ENCODE peak calls at places on chromosomes 16 and 17, in ten cellular contexts. One of them, this sample, is unnamed. For H3K4me1, the result is how much of the 10 kb centered on the place peaks cover.

GRCh38 chr17:17168401-17168800 is 37.7 kb downstream of the PLD6 start:
- DNase-seq in heart left ventricle: no peak
- DNase-seq in esophagus muscularis mucosa: no peak
- DNase-seq in upper lobe of right lung: no peak
- DNase-seq in esophagus squamous epithelium: no peak
- DNase-seq in upper lobe of left lung: no peak
- DNase-seq in neural progenitor cell: no peak
- DNase-seq in tibial artery: no peak
- DNase-seq in effector memory CD4-positive, alpha-beta T cell: no peak
- DNase-seq in heart right ventricle: no peak
- DNase-seq in this sample: no peak

GRCh38 chr16:53156516-53156915 is 101.7 kb downstream of the CHD9 start:
- DNase-seq in esophagus squamous epithelium: no peak
- DNase-seq in effector memory CD4-positive, alpha-beta T cell: no peak
- DNase-seq in heart left ventricle: no peak
- DNase-seq in upper lobe of left lung: no peak
- DNase-seq in neural progenitor cell: no peak
- DNase-seq in tibial artery: no peak
- DNase-seq in esophagus muscularis mucosa: no peak
- DNase-seq in upper lobe of right lung: no peak
- DNase-seq in heart right ventricle: no peak
- DNase-seq in this sample: no peak

GRCh38 chr17:12046786-12047185 is 26.1 kb downstream of the MAP2K4 start:
- DNase-seq in tibial artery: no peak
- DNase-seq in heart right ventricle: no peak
- DNase-seq in upper lobe of right lung: no peak
- DNase-seq in upper lobe of left lung: no peak
- DNase-seq in heart left ventricle: no peak
- DNase-seq in esophagus squamous epithelium: no peak
- DNase-seq in esophagus muscularis mucosa: no peak
- DNase-seq in effector memory CD4-positive, alpha-beta T cell: no peak
- DNase-seq in neural progenitor cell: peak
- DNase-seq in this sample: no peak

GRCh38 chr17:70307430-70307829 is 138.1 kb downstream of the KCNJ2 start:
- DNase-seq in effector memory CD4-positive, alpha-beta T cell: no peak
- DNase-seq in upper lobe of left lung: no peak
- DNase-seq in tibial artery: no peak
- DNase-seq in esophagus squamous epithelium: no peak
- DNase-seq in heart right ventricle: no peak
- DNase-seq in heart left ventricle: peak
- DNase-seq in upper lobe of right lung: no peak
- DNase-seq in esophagus muscularis mucosa: no peak
- DNase-seq in neural progenitor cell: no peak
- DNase-seq in this sample: no peak

GRCh38 chr16:734981-735881 is 5.6 kb downstream of the CIAO3 start:
- DNase-seq in esophagus squamous epithelium: no peak
- DNase-seq in neural progenitor cell: no peak
- DNase-seq in upper lobe of right lung: no peak
- DNase-seq in heart left ventricle: no peak
- DNase-seq in esophagus muscularis mucosa: no peak
- DNase-seq in upper lobe of left lung: peak
- DNase-seq in heart right ventricle: no peak
- DNase-seq in effector memory CD4-positive, alpha-beta T cell: no peak
- DNase-seq in tibial artery: peak
- DNase-seq in this sample: peak

GRCh38 chr16:27401768-27402568 is at the start of gene IL21R:
- DNase-seq in esophagus squamous epithelium: no peak
- DNase-seq in effector memory CD4-positive, alpha-beta T cell: peak
- DNase-seq in tibial artery: no peak
- DNase-seq in heart left ventricle: peak
- DNase-seq in heart right ventricle: peak
- DNase-seq in upper lobe of right lung: peak
- DNase-seq in esophagus muscularis mucosa: peak
- DNase-seq in upper lobe of left lung: peak
- DNase-seq in neural progenitor cell: peak
- DNase-seq in this sample: no peak

GRCh38 chr16:1527836-1528811 is 5.3 kb upstream of the TMEM204 start:
- DNase-seq in effector memory CD4-positive, alpha-beta T cell: no peak
- DNase-seq in esophagus squamous epithelium: no peak
- DNase-seq in heart left ventricle: peak
- DNase-seq in esophagus muscularis mucosa: no peak
- DNase-seq in tibial artery: no peak
- DNase-seq in heart right ventricle: peak
- DNase-seq in upper lobe of right lung: no peak
- DNase-seq in upper lobe of left lung: peak
- DNase-seq in neural progenitor cell: peak
- DNase-seq in this sample: no peak

GRCh38 chr16:51535591-51535990 is 384.5 kb upstream of the SALL1 start:
- DNase-seq in esophagus muscularis mucosa: peak
- DNase-seq in upper lobe of right lung: no peak
- DNase-seq in neural progenitor cell: peak
- DNase-seq in tibial artery: no peak
- DNase-seq in effector memory CD4-positive, alpha-beta T cell: no peak
- DNase-seq in heart right ventricle: no peak
- DNase-seq in esophagus squamous epithelium: no peak
- DNase-seq in heart left ventricle: no peak
- DNase-seq in upper lobe of left lung: no peak
- DNase-seq in this sample: no peak

GRCh38 chr16:19911747-19912146 is 27.1 kb upstream of the GPRC5B start:
- DNase-seq in heart left ventricle: no peak
- DNase-seq in upper lobe of left lung: no peak
- DNase-seq in esophagus muscularis mucosa: no peak
- DNase-seq in neural progenitor cell: no peak
- DNase-seq in upper lobe of right lung: no peak
- DNase-seq in esophagus squamous epithelium: no peak
- DNase-seq in heart right ventricle: no peak
- DNase-seq in effector memory CD4-positive, alpha-beta T cell: no peak
- DNase-seq in tibial artery: no peak
- DNase-seq in this sample: no peak

GRCh38 chr16:78177927-78178326 is 78.5 kb downstream of the WWOX start:
- DNase-seq in upper lobe of left lung: no peak
- DNase-seq in heart left ventricle: no peak
- DNase-seq in effector memory CD4-positive, alpha-beta T cell: no peak
- DNase-seq in heart right ventricle: no peak
- DNase-seq in esophagus muscularis mucosa: peak
- DNase-seq in upper lobe of right lung: no peak
- DNase-seq in esophagus squamous epithelium: no peak
- DNase-seq in tibial artery: no peak
- DNase-seq in neural progenitor cell: peak
- DNase-seq in this sample: no peak

GRCh38 chr17:31907342-31907975 is 6.0 kb upstream of the UTP6 start:
- DNase-seq in esophagus squamous epithelium: no peak
- DNase-seq in effector memory CD4-positive, alpha-beta T cell: no peak
- DNase-seq in heart right ventricle: peak
- DNase-seq in esophagus muscularis mucosa: no peak
- DNase-seq in heart left ventricle: peak
- DNase-seq in neural progenitor cell: no peak
- DNase-seq in tibial artery: peak
- DNase-seq in upper lobe of left lung: no peak
- DNase-seq in upper lobe of right lung: peak
- DNase-seq in this sample: no peak

DNA sequence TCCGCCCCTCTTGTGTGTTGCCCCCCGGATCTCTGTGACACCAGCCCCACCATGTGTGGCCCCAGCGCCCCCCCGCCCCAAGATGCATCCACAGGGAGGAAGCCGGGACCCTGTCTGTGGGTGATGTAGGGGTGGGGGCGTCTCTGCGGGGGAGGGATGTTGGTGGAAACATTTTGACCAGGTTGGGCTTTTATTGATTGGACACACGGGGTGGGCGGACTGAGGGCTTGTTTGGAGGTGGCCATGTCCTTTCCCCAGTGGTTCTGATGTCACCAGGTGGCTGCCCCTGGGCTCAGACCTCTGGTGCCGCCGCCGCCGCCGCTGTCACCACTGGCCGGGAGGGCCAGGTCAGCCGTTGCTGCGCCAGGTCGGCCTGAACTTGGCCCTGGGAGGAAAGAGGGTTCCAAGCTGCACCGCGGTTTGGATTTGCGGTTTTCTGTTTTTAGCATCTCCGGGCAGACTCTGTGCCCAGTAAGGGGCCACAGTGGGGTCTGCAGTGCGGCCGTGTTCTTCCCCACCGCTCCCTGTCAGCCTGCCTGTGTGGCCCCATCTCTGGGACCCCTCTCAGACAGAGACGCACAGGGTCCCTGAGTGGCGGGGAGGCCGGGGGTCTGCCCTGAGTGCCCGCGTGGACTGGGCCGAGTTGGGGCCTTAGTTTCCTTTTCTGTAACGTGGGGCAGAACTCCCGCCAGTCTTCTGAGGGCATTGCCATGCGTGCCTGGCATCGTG is 19.8 kb downstream of the GSE1 start:
- DNase-seq in heart right ventricle: no peak
- DNase-seq in effector memory CD4-positive, alpha-beta T cell: no peak
- DNase-seq in esophagus muscularis mucosa: no peak
- DNase-seq in esophagus squamous epithelium: no peak
- DNase-seq in heart left ventricle: no peak
- DNase-seq in neural progenitor cell: no peak
- DNase-seq in upper lobe of right lung: no peak
- DNase-seq in tibial artery: no peak
- DNase-seq in upper lobe of left lung: peak
- DNase-seq in this sample: no peak
- H3K4me1 ChIP-seq in heart right ventricle: under half
- H3K4me1 ChIP-seq in effector memory CD4-positive, alpha-beta T cell: under half
- H3K4me1 ChIP-seq in esophagus muscularis mucosa: under half
- H3K4me1 ChIP-seq in esophagus squamous epithelium: under half
- H3K4me1 ChIP-seq in heart left ventricle: under half
- H3K4me1 ChIP-seq in neural progenitor cell: under half
- H3K4me1 ChIP-seq in upper lobe of right lung: under half
- H3K4me1 ChIP-seq in tibial artery: under half
- H3K4me1 ChIP-seq in upper lobe of left lung: under half
- H3K4me1 ChIP-seq in this sample: under half

GRCh38 chr17:42253601-42254000 is 22.6 kb downstream of the STAT5B start:
- DNase-seq in upper lobe of left lung: no peak
- DNase-seq in esophagus squamous epithelium: no peak
- DNase-seq in neural progenitor cell: no peak
- DNase-seq in tibial artery: no peak
- DNase-seq in upper lobe of right lung: no peak
- DNase-seq in heart right ventricle: no peak
- DNase-seq in effector memory CD4-positive, alpha-beta T cell: no peak
- DNase-seq in heart left ventricle: no peak
- DNase-seq in esophagus muscularis mucosa: no peak
- DNase-seq in this sample: no peak
- H3K4me1 ChIP-seq in upper lobe of left lung: under half
- H3K4me1 ChIP-seq in esophagus squamous epithelium: under half
- H3K4me1 ChIP-seq in neural progenitor cell: under half
- H3K4me1 ChIP-seq in tibial artery: under half
- H3K4me1 ChIP-seq in upper lobe of right lung: under half
- H3K4me1 ChIP-seq in heart right ventricle: under half
- H3K4me1 ChIP-seq in effector memory CD4-positive, alpha-beta T cell: under half
- H3K4me1 ChIP-seq in heart left ventricle: half or more
- H3K4me1 ChIP-seq in esophagus muscularis mucosa: half or more
- H3K4me1 ChIP-seq in this sample: under half

GRCh38 chr17:1649116-1649843 is 386 bp downstream of the RILP start:
- DNase-seq in esophagus muscularis mucosa: peak
- DNase-seq in neural progenitor cell: peak
- DNase-seq in upper lobe of right lung: peak
- DNase-seq in effector memory CD4-positive, alpha-beta T cell: peak
- DNase-seq in esophagus squamous epithelium: no peak
- DNase-seq in tibial artery: peak
- DNase-seq in upper lobe of left lung: peak
- DNase-seq in heart right ventricle: peak
- DNase-seq in heart left ventricle: peak
- DNase-seq in this sample: peak

GRCh38 chr17:1647802-1648581 is 1.7 kb downstream of the RILP start:
- DNase-seq in esophagus muscularis mucosa: no peak
- DNase-seq in esophagus squamous epithelium: no peak
- DNase-seq in heart left ventricle: peak
- DNase-seq in effector memory CD4-positive, alpha-beta T cell: no peak
- DNase-seq in tibial artery: no peak
- DNase-seq in upper lobe of left lung: no peak
- DNase-seq in heart right ventricle: peak
- DNase-seq in neural progenitor cell: peak
- DNase-seq in upper lobe of right lung: peak
- DNase-seq in this sample: no peak

GRCh38 chr17:1650731-1651558 is 1.3 kb upstream of the RILP start:
- DNase-seq in neural progenitor cell: no peak
- DNase-seq in effector memory CD4-positive, alpha-beta T cell: no peak
- DNase-seq in upper lobe of left lung: no peak
- DNase-seq in esophagus squamous epithelium: no peak
- DNase-seq in heart left ventricle: no peak
- DNase-seq in heart right ventricle: no peak
- DNase-seq in esophagus muscularis mucosa: no peak
- DNase-seq in tibial artery: no peak
- DNase-seq in upper lobe of right lung: no peak
- DNase-seq in this sample: no peak

GRCh38 chr17:1649844-1650409 is at the start of gene RILP:
- DNase-seq in heart left ventricle: peak
- DNase-seq in esophagus squamous epithelium: no peak
- DNase-seq in neural progenitor cell: no peak
- DNase-seq in heart right ventricle: peak
- DNase-seq in upper lobe of right lung: peak
- DNase-seq in tibial artery: peak
- DNase-seq in effector memory CD4-positive, alpha-beta T cell: no peak
- DNase-seq in esophagus muscularis mucosa: peak
- DNase-seq in upper lobe of left lung: peak
- DNase-seq in this sample: no peak

DNA sequence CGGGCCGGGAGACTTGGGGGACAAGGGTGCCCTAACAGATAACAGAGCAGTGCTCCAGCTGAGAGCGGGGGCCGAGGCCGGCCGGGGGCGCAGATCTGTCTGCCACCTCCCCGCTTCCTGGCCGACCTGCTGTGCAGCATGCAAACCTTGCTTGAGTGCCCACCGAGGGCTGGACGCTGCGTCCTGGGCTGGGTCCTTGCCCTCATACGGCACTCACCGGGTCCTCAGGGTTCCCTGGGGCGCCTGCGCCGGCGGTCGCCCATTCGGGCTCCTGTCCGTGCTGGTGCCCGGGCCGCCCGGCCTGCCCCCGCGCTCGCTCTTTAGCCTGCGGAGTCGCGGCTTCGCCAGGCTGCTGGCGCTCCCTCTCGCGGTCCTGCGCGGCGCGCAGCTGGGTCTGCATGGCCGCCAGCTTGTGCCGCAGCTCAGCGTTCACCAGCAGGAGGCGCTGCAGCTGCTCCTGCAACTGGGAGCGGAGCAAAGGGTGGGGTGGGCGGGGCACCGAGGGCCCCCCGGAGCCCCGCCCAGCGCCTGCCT is 1.0 kb downstream of the RILP start:
- DNase-seq in esophagus squamous epithelium: no peak
- DNase-seq in esophagus muscularis mucosa: peak
- DNase-seq in heart left ventricle: peak
- DNase-seq in tibial artery: peak
- DNase-seq in effector memory CD4-positive, alpha-beta T cell: peak
- DNase-seq in upper lobe of left lung: peak
- DNase-seq in heart right ventricle: peak
- DNase-seq in upper lobe of right lung: peak
- DNase-seq in neural progenitor cell: peak
- DNase-seq in this sample: peak
- H3K4me1 ChIP-seq in esophagus squamous epithelium: under half
- H3K4me1 ChIP-seq in esophagus muscularis mucosa: half or more
- H3K4me1 ChIP-seq in heart left ventricle: half or more
- H3K4me1 ChIP-seq in tibial artery: under half
- H3K4me1 ChIP-seq in effector memory CD4-positive, alpha-beta T cell: under half
- H3K4me1 ChIP-seq in upper lobe of left lung: half or more
- H3K4me1 ChIP-seq in heart right ventricle: under half
- H3K4me1 ChIP-seq in upper lobe of right lung: half or more
- H3K4me1 ChIP-seq in neural progenitor cell: under half
- H3K4me1 ChIP-seq in this sample: under half

GRCh38 chr17:53633856-53634255 is 188.9 kb upstream of the KIF2B start:
- DNase-seq in esophagus muscularis mucosa: no peak
- DNase-seq in heart left ventricle: no peak
- DNase-seq in upper lobe of right lung: no peak
- DNase-seq in upper lobe of left lung: no peak
- DNase-seq in esophagus squamous epithelium: no peak
- DNase-seq in neural progenitor cell: no peak
- DNase-seq in effector memory CD4-positive, alpha-beta T cell: no peak
- DNase-seq in heart right ventricle: no peak
- DNase-seq in tibial artery: no peak
- DNase-seq in this sample: no peak
- H3K4me1 ChIP-seq in esophagus muscularis mucosa: under half
- H3K4me1 ChIP-seq in heart left ventricle: under half
- H3K4me1 ChIP-seq in upper lobe of right lung: under half
- H3K4me1 ChIP-seq in upper lobe of left lung: under half
- H3K4me1 ChIP-seq in esophagus squamous epithelium: under half
- H3K4me1 ChIP-seq in neural progenitor cell: under half
- H3K4me1 ChIP-seq in effector memory CD4-positive, alpha-beta T cell: under half
- H3K4me1 ChIP-seq in heart right ventricle: under half
- H3K4me1 ChIP-seq in tibial artery: under half
- H3K4me1 ChIP-seq in this sample: under half